ENCODE peak calls at places on chromosomes 5 and 9, in five cellular contexts. T, W, B, I and L are unnamed samples.

GRCh38 chr9:106771618-106772017 is 91.3 kb upstream of the ZNF462 start:
- DNase-seq in I (peak), W (no peak), T (no peak), B (peak), L (no peak)

GRCh38 chr9:104025945-104026344 is 68.2 kb upstream of the SMC2 start:
- DNase-seq in B (no peak), W (no peak), T (no peak), I (no peak), L (no peak)

GRCh38 chr5:152389209-152389608 is 15.9 kb downstream of the NMUR2 start:
- DNase-seq in B (no peak), W (no peak), T (no peak), I (no peak), L (no peak)

GRCh38 chr5:1763960-1764605 is 35.6 kb downstream of the MRPL36 start:
- DNase-seq in B (no peak), I (peak), W (peak), T (peak), L (no peak)

GRCh38 chr5:142515036-142515435 is 170.9 kb downstream of the FGF1 start:
- DNase-seq in B (no peak), I (no peak), T (no peak), W (no peak), L (no peak)

GRCh38 chr5:10535237-10535530 is 28.7 kb upstream of the ANKRD33B start:
- DNase-seq in I (no peak), B (no peak), T (no peak), W (peak), L (no peak)

GRCh38 chr9:114450833-114451706 is 54.2 kb downstream of the WHRN start:
- DNase-seq in I (no peak), B (no peak), T (no peak), W (no peak), L (no peak)

GRCh38 chr9:129624947-129625346 is 1.0 kb upstream of the NTMT1 start:
- DNase-seq in B (no peak), T (no peak), I (no peak), W (no peak), L (no peak)

GRCh38 chr5:28648108-28648507 is 1609.7 kb upstream of the CDH9 start:
- DNase-seq in T (no peak), B (no peak), W (no peak), I (no peak), L (no peak)

GRCh38 chr9:90999425-91000397 is 198.1 kb downstream of the SYK start:
- DNase-seq in I (no peak), B (peak), T (no peak), W (no peak), L (no peak)

GRCh38 chr5:32298056-32298420 is 14.7 kb downstream of the MTMR12 start:
- DNase-seq in I (no peak), B (no peak), W (no peak), T (no peak), L (no peak)

GRCh38 chr9:20335668-20336332 is 286.5 kb downstream of the MLLT3 start:
- DNase-seq in I (no peak), T (no peak), B (no peak), W (no peak), L (no peak)

GRCh38 chr9:81234924-81235610 is 454.3 kb downstream of the TLE1 start:
- DNase-seq in B (no peak), T (no peak), W (no peak), I (no peak), L (no peak)

GRCh38 chr5:175706499-175706898 is 48.6 kb downstream of the HRH2 start:
- DNase-seq in T (peak), I (peak), B (no peak), W (peak), L (peak)

GRCh38 chr9:96008502-96009222 is 133.2 kb downstream of the ERCC6L2 start:
- DNase-seq in T (no peak), W (no peak), B (no peak), I (no peak), L (no peak)

GRCh38 chr9:103444157-103444556 is 449.0 kb downstream of the CYLC2 start:
- DNase-seq in T (no peak), I (no peak), W (no peak), B (no peak), L (no peak)

GRCh38 chr5:38678079-38678478 is 121.6 kb upstream of the LIFR start:
- DNase-seq in B (no peak), W (no peak), T (no peak), I (no peak), L (no peak)

GRCh38 chr5:38681024-38681805 is 124.8 kb upstream of the LIFR start:
- DNase-seq in B (no peak), I (no peak), T (no peak), W (no peak), L (no peak)

GRCh38 chr5:38680094-38680765 is 123.8 kb upstream of the LIFR start:
- DNase-seq in I (no peak), T (no peak), B (no peak), W (no peak), L (no peak)

GRCh38 chr5:38675443-38675842 is 119.0 kb upstream of the LIFR start:
- DNase-seq in W (no peak), T (no peak), B (no peak), I (no peak), L (no peak)

GRCh38 chr5:38677611-38678010 is 121.2 kb upstream of the LIFR start:
- DNase-seq in T (no peak), W (no peak), I (no peak), B (no peak), L (no peak)
- TF ChIP-seq POLR2AphosphoS5 in T (no peak), W (no peak), I (no peak), B (no peak), L (no peak)

GRCh38 chr5:97838214-97838613 is 655.2 kb upstream of the RIOK2 start:
- DNase-seq in W (no peak), T (no peak), I (no peak), B (no peak), L (no peak)
- TF ChIP-seq POLR2AphosphoS5 in W (no peak), T (no peak), I (no peak), B (no peak), L (no peak)

DNA sequence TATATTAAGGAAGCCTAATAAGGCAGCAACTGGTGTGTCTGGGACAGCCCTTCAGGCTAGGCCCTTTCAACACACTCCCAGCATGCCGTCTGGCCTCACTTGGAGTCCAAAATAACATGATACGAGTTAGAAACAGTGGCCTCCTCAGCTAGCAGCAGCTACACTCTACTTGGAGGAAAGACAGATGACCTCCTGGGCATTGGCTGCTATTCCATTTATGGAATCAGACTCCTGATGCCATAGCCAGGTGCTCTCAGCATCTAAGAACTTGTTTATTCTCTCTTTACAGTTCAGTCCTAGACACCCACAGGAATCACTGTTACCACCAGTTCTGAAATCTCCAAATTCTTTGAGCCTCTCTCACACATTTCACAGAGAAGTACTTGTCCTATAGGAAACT is 31.8 kb downstream of the RUSC2 start:
- DNase-seq in T (no peak), I (no peak), W (peak), B (no peak), L (no peak)
- TF ChIP-seq POLR2AphosphoS5 in T (no peak), I (no peak), W (peak), B (peak), L (peak)

GRCh38 chr5:126868338-126868737 is 91.4 kb downstream of the LMNB1 start:
- DNase-seq in B (no peak), I (no peak), W (no peak), T (no peak), L (no peak)

GRCh38 chr5:126867237-126867636 is 90.3 kb downstream of the LMNB1 start:
- DNase-seq in W (no peak), T (no peak), B (no peak), I (no peak), L (no peak)

GRCh38 chr5:126871441-126871840 is 94.5 kb downstream of the LMNB1 start:
- DNase-seq in W (no peak), I (no peak), T (no peak), B (no peak), L (no peak)

GRCh38 chr5:126866837-126867236 is 89.9 kb downstream of the LMNB1 start:
- DNase-seq in I (no peak), W (no peak), T (no peak), B (no peak), L (no peak)

GRCh38 chr5:126868961-126869451 is 92.1 kb downstream of the LMNB1 start:
- DNase-seq in I (no peak), W (no peak), T (no peak), B (no peak), L (no peak)
- TF ChIP-seq POLR2AphosphoS5 in I (no peak), W (no peak), T (peak), B (no peak), L (no peak)

GRCh38 chr9:98973546-98973921 is 29.8 kb downstream of the COL15A1 start:
- DNase-seq in W (peak), T (no peak), I (no peak), B (no peak), L (no peak)
- TF ChIP-seq POLR2AphosphoS5 in W (peak), T (no peak), I (no peak), B (no peak), L (no peak)

GRCh38 chr9:108186996-108187395 is 668.8 kb downstream of the ACTL7B start:
- DNase-seq in W (peak), I (no peak), T (no peak), B (no peak), L (peak)
- TF ChIP-seq POLR2AphosphoS5 in W (peak), I (no peak), T (no peak), B (no peak), L (peak)

GRCh38 chr9:124372038-124372437 is 43.2 kb downstream of the PSMB7 start:
- DNase-seq in W (no peak), B (no peak), I (no peak), T (no peak), L (no peak)

GRCh38 chr9:124371183-124371582 is 44.1 kb downstream of the PSMB7 start:
- DNase-seq in W (no peak), B (no peak), T (no peak), I (no peak), L (no peak)

GRCh38 chr9:124366476-124367220 is 48.6 kb downstream of the PSMB7 start:
- DNase-seq in W (no peak), T (no peak), I (no peak), B (no peak), L (no peak)

GRCh38 chr9:124368692-124369091 is 46.5 kb downstream of the PSMB7 start:
- DNase-seq in T (no peak), W (no peak), I (no peak), B (no peak), L (no peak)

DNA sequence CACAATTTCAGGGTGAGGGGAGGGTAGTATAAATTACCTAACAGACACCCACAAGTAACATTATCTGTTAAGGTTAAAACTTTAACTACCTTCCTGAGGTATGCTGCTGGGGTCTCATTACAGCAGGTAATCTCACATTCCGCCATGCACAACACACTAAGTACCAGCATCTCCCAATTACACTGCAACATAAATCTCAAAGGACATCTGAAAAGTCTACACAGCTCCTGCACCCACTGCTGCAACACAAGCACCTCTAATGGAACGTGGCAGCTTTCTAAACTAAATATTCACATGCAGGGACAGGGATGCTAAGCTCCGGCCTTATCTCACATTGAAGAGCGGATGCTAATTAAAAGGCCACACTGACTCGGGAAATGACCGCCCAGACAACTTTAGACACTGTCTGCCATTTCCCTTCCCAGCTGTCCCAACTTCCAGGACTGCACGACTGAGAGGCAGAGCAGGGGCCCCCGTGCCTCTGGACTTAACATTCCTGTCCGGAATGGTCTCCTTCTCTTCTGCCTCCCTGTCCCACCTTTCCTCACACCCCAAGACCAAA is 45.9 kb downstream of the PSMB7 start:
- DNase-seq in T (no peak), I (no peak), B (no peak), W (no peak), L (no peak)
- TF ChIP-seq POLR2AphosphoS5 in T (no peak), I (no peak), B (no peak), W (no peak), L (no peak)

GRCh38 chr9:127810378-127811187 is 7.9 kb downstream of the FPGS start:
- DNase-seq in T (no peak), B (no peak), W (no peak), I (no peak), L (no peak)
- TF ChIP-seq POLR2AphosphoS5 in T (no peak), B (no peak), W (no peak), I (no peak), L (no peak)